ENCODE peak calls at places on chromosomes 3 and 15, in nine cellular contexts. Y, D, I, W, K, S, Z, Q and U are unnamed samples.

GRCh38 chr3:120567370-120568197 is 28.6 kb upstream of the NDUFB4 start:
- DNase-seq in Y (no peak), D (peak; percentile 8), I (peak; percentile 56), W (no peak), K (peak; percentile 72), S (no peak), Z (peak; percentile 59), Q (no peak), U (peak; percentile 27)

GRCh38 chr15:41573396-41573795 is 14.4 kb downstream of the TYRO3 start:
- DNase-seq in Y (no peak), D (no peak), I (no peak), W (no peak), K (no peak), S (no peak), Z (no peak), Q (no peak), U (no peak)

GRCh38 chr3:152399374-152399773 is 130.6 kb downstream of the MBNL1 start:
- DNase-seq in Y (no peak), D (peak; percentile 73), I (no peak), W (no peak), K (peak; percentile 60), S (no peak), Z (no peak), Q (no peak), U (no peak)

GRCh38 chr15:25832158-25832557 is 31.0 kb downstream of the ATP10A start:
- DNase-seq in Y (no peak), D (no peak), I (no peak), W (no peak), K (no peak), S (no peak), Z (no peak), Q (no peak), U (no peak)

GRCh38 chr3:81086348-81086747 is 675.1 kb downstream of the GBE1 start:
- DNase-seq in Y (no peak), D (no peak), I (no peak), W (no peak), K (no peak), S (no peak), Z (no peak), Q (no peak), U (no peak)

GRCh38 chr3:152638217-152638616 is 196.7 kb upstream of the P2RY1 start:
- DNase-seq in Y (no peak), D (no peak), I (no peak), W (no peak), K (no peak), S (no peak), Z (no peak), Q (no peak), U (no peak)

GRCh38 chr15:31328999-31329639 is 2.5 kb downstream of the KLF13 start:
- DNase-seq in Y (peak; percentile 76), D (peak; percentile 39), I (peak; percentile 74), W (no peak), K (no peak), S (peak; percentile 58), Z (peak; percentile 67), Q (peak; percentile 59), U (no peak)

GRCh38 chr3:66662894-66663293 is 162.1 kb upstream of the LRIG1 start:
- DNase-seq in Y (no peak), D (no peak), I (no peak), W (no peak), K (no peak), S (no peak), Z (no peak), Q (no peak), U (no peak)

GRCh38 chr3:70856414-70857162 is 544.1 kb upstream of the MDFIC2 start:
- DNase-seq in Y (no peak), D (peak; percentile 96), I (no peak), W (no peak), K (peak; percentile 86), S (no peak), Z (no peak), Q (no peak), U (no peak)

GRCh38 chr3:143988306-143988705 is 16.7 kb downstream of the DIPK2A start:
- DNase-seq in Y (no peak), D (no peak), I (no peak), W (no peak), K (no peak), S (no peak), Z (no peak), Q (no peak), U (no peak)

GRCh38 chr15:82750831-82751181 is 41.1 kb upstream of the AP3B2 start:
- DNase-seq in Y (no peak), D (no peak), I (no peak), W (peak; percentile 22), K (peak; percentile 9), S (no peak), Z (peak; percentile 39), Q (no peak), U (no peak)

GRCh38 chr3:59101091-59101738 is 51.4 kb upstream of the CFAP20DC start:
- DNase-seq in Y (no peak), D (peak; percentile 92), I (no peak), W (no peak), K (peak; percentile 11), S (no peak), Z (no peak), Q (no peak), U (no peak)

DNA sequence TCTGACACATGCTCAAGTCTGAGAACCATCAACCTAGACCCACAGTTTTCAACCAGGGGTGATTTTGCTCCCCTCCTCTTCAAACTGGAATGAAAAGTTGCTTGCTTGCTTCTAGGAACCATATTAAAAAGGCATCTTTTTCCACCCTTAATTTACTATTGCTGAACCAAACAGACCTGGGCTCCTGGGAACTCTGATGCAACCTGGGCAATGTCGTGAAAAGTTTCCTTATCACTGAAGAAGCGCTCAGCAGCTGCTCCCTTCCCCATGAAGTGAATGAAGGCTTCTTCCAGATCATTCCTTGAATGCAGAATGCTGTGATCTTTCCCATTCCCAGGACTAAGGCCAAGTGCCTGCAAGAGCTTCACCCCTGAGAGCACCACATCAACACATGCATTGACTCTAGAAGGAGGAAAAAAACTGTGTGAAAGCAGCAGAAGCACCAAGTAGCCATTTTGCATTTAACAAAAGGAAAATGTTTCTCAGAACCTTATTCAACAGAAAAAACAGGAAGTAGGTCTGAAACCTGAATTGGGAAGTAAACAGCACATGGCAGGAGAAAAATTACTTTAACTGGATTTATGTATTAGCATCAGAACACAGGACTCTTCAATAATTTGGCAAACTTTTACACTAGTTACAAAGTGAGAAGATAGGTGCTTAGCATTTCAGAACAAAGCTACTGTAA is 8.7 kb downstream of the ADPGK start:
- DNase-seq in Y (no peak), D (no peak), I (no peak), W (no peak), K (no peak), S (no peak), Z (no peak), Q (no peak), U (no peak)
- H3K36me3 ChIP-seq in Y (peaks cover 5% of the 10 kb centered on the region), D (peaks cover 5% of the 10 kb centered on the region), I (no peaks in the 10 kb centered on the region), W (peaks cover 10% of the 10 kb centered on the region), K (peaks cover 10% of the 10 kb centered on the region), S (peaks cover 10% of the 10 kb centered on the region), Z (peaks cover 12% of the 10 kb centered on the region), Q (no peaks in the 10 kb centered on the region), U (peaks cover 16% of the 10 kb centered on the region)

GRCh38 chr3:177613901-177614300 is 416.6 kb upstream of the TBL1XR1 start:
- DNase-seq in Y (no peak), D (no peak), I (no peak), W (no peak), K (no peak), S (no peak), Z (no peak), Q (no peak), U (no peak)
- H3K4me3 ChIP-seq in Y (no peak overlapping the region), D (no peak overlapping the region), I (no peak overlapping the region), W (no peak overlapping the region), K (no peak overlapping the region), S (no peak overlapping the region), Z (no peak overlapping the region), Q (no peak overlapping the region), U (no peak overlapping the region)

GRCh38 chr3:73068419-73068818 is 7.0 kb downstream of the EBLN2 start:
- DNase-seq in Y (no peak), D (no peak), I (no peak), W (no peak), K (no peak), S (no peak), Z (peak; percentile 45), Q (no peak), U (no peak)
- H3K4me1 ChIP-seq in Y (no peaks in the 10 kb centered on the region), D (no peaks in the 10 kb centered on the region), I (peaks cover 15% of the 10 kb centered on the region), W (peaks cover 16% of the 10 kb centered on the region), K (peaks cover 4% of the 10 kb centered on the region), S (no peaks in the 10 kb centered on the region), Z (peaks cover 23% of the 10 kb centered on the region), Q (peaks cover 4% of the 10 kb centered on the region), U (peaks cover 3% of the 10 kb centered on the region)

GRCh38 chr3:37321260-37321852 is 147.0 kb upstream of the LRRFIP2 start:
- DNase-seq in Y (no peak), D (no peak), I (no peak), W (no peak), K (peak; percentile 19), S (no peak), Z (no peak), Q (no peak), U (no peak)
- H3K36me3 ChIP-seq in Y (no peaks in the 10 kb centered on the region), D (peaks cover 38% of the 10 kb centered on the region), I (no peaks in the 10 kb centered on the region), W (peaks cover 9% of the 10 kb centered on the region), K (peaks cover 56% of the 10 kb centered on the region), S (peaks cover 11% of the 10 kb centered on the region), Z (peaks cover 35% of the 10 kb centered on the region), Q (no peaks in the 10 kb centered on the region), U (peaks cover 12% of the 10 kb centered on the region)

GRCh38 chr3:127455541-127456450 is 134.7 kb downstream of the TPRA1 start:
- DNase-seq in Y (peak; percentile 58), D (peak; percentile 67), I (peak; percentile 84), W (peak; percentile 76), K (peak; percentile 68), S (peak; percentile 65), Z (peak; percentile 90), Q (peak; percentile 87), U (peak; percentile 65)
- H3K4me3 ChIP-seq in Y (no peak overlapping the region), D (peak overlapping the region; percentile 48), I (peak overlapping the region; percentile 31), W (peak overlapping the region; percentile 52), K (no peak overlapping the region), S (no peak overlapping the region), Z (peak overlapping the region; percentile 87), Q (no peak overlapping the region), U (no peak overlapping the region)

DNA sequence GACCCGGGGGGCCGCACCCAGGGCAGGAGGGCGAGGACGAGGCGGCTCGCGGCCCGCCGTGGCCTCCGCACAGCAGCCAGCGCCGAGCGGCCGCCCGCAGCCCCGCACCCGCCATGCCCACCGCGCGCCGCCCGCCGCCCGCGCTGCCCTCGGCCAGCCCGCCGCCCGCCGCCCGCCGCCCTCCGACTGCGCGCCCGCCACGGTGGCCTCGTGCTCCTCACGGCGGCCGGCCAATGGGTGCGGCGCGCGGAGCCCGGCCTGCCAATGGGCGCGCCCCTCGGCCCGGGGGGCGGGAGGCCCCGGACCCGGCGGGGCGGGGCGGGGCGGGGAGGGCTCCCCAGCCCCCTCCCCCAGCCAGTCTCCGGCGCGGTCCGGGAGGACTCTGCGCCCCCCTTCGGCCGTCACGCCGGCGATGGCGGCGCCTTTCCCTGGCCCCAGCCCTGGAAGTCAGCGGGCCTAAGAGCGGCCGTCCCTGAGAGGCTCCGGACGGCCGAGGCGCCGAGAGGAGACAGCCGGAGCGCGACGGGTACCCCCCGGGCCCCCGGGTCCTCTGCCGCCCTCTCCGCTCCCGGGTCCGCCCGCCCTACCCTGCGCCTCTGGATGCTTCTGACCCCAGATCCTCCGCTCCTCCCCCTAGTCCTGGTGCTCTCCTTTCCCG is at the start of gene NT5DC2:
- DNase-seq in Y (peak; percentile 57), D (peak; percentile 52), I (peak; percentile 70), W (peak; percentile 77), K (peak; percentile 83), S (peak; percentile 70), Z (peak; percentile 77), Q (peak; percentile 84), U (no peak)
- H3K4me1 ChIP-seq in Y (no peaks in the 10 kb centered on the region), D (peaks cover 32% of the 10 kb centered on the region), I (peaks cover 57% of the 10 kb centered on the region), W (peaks cover 28% of the 10 kb centered on the region), K (peaks cover 25% of the 10 kb centered on the region), S (peaks cover 39% of the 10 kb centered on the region), Z (peaks cover 40% of the 10 kb centered on the region), Q (peaks cover 19% of the 10 kb centered on the region), U (peaks cover 24% of the 10 kb centered on the region)

GRCh38 chr15:88906551-88906950 is 6.6 kb downstream of the MFGE8 start:
- DNase-seq in Y (no peak), D (no peak), I (no peak), W (no peak), K (no peak), S (no peak), Z (no peak), Q (no peak), U (no peak)
- H3K36me3 ChIP-seq in Y (no peaks in the 10 kb centered on the region), D (peaks cover 3% of the 10 kb centered on the region), I (no peaks in the 10 kb centered on the region), W (peaks cover 9% of the 10 kb centered on the region), K (peaks cover 36% of the 10 kb centered on the region), S (no peaks in the 10 kb centered on the region), Z (peaks cover 66% of the 10 kb centered on the region), Q (no peaks in the 10 kb centered on the region), U (peaks cover 23% of the 10 kb centered on the region)